ENCODE peak calls at places on chromosomes 3 and 15, in nine cellular contexts. H is epithelial cell of esophagus, P is tibial artery, D is brain microvascular endothelial cell, G is colonic mucosa, K is mucosa of descending colon, I is foreskin fibroblast, A is astrocyte of the spinal cord, F is cardiac fibroblast. R is an unnamed sample.

GRCh38 chr3:48369685-48370329 is 2.2 kb upstream of the FBXW12 start:
- DNase-seq in H (no peak), P (no peak), D (no peak), G (peak; percentile 33), K (peak; percentile 67), I (no peak), A (no peak), F (no peak), R (no peak)

GRCh38 chr3:105375750-105376511 is 9.2 kb downstream of the ALCAM start:
- DNase-seq in H (no peak), P (no peak), D (no peak), G (no peak), K (no peak), I (no peak), A (no peak), F (no peak), R (no peak)

GRCh38 chr15:82648257-82649103 is 1.3 kb upstream of the CPEB1 start:
- DNase-seq in H (no peak), P (no peak), D (no peak), G (no peak), K (no peak), I (peak; percentile 6), A (no peak), F (peak; percentile 8), R (no peak)

GRCh38 chr3:134754768-134755559 is 40.1 kb upstream of the EPHB1 start:
- DNase-seq in H (peak; percentile 52), P (no peak), D (peak; percentile 47), G (peak; percentile 33), K (peak; percentile 49), I (peak; percentile 19), A (peak; percentile 24), F (peak; percentile 41), R (peak; percentile 58)

GRCh38 chr3:127406309-127407025 is 118.6 kb upstream of the PRR20G start:
- DNase-seq in H (peak; percentile 44), P (no peak), D (no peak), G (no peak), K (peak; percentile 9), I (no peak), A (no peak), F (no peak), R (no peak)

GRCh38 chr3:105066106-105066839 is 300.4 kb upstream of the ALCAM start:
- DNase-seq in H (peak; percentile 39), P (no peak), D (no peak), G (no peak), K (no peak), I (no peak), A (no peak), F (peak; percentile 35), R (peak; percentile 20)

GRCh38 chr3:69688400-69688799 is 50.9 kb upstream of the MITF start:
- DNase-seq in H (no peak), P (no peak), D (no peak), G (no peak), K (no peak), I (no peak), A (no peak), F (no peak), R (no peak)

GRCh38 chr3:50263443-50264388 is 5.2 kb upstream of the SEMA3B start:
- DNase-seq in H (no peak), P (no peak), D (no peak), G (no peak), K (no peak), I (no peak), A (no peak), F (peak; percentile 33), R (no peak)

GRCh38 chr3:126133606-126134005 is 46.8 kb downstream of the ALDH1L1 start:
- DNase-seq in H (no peak), P (peak; percentile 15), D (no peak), G (peak; percentile 14), K (no peak), I (no peak), A (no peak), F (no peak), R (no peak)

GRCh38 chr3:152828075-152828840 is 6.7 kb upstream of the P2RY1 start:
- DNase-seq in H (no peak), P (no peak), D (no peak), G (peak; percentile 34), K (peak; percentile 45), I (no peak), A (no peak), F (no peak), R (no peak)

GRCh38 chr15:70539912-70540520 is 223.3 kb downstream of the UACA start:
- DNase-seq in H (no peak), P (no peak), D (no peak), G (no peak), K (no peak), I (no peak), A (no peak), F (no peak), R (no peak)

GRCh38 chr3:190001426-190001825 is 119.3 kb downstream of the P3H2 start:
- DNase-seq in H (no peak), P (no peak), D (peak; percentile 47), G (no peak), K (no peak), I (no peak), A (peak; percentile 40), F (no peak), R (peak; percentile 71)

GRCh38 chr3:16427309-16427965 is 86.1 kb downstream of the RFTN1 start:
- DNase-seq in H (peak; percentile 66), P (peak; percentile 58), D (peak; percentile 86), G (no peak), K (peak; percentile 14), I (peak; percentile 90), A (peak; percentile 88), F (peak; percentile 96), R (peak; percentile 98)

GRCh38 chr3:35665390-35666055 is 26.2 kb downstream of the ARPP21 start:
- DNase-seq in H (no peak), P (no peak), D (peak; percentile 7), G (no peak), K (no peak), I (peak; percentile 9), A (peak; percentile 61), F (no peak), R (peak; percentile 13)

GRCh38 chr3:123193448-123194101 is 8.2 kb upstream of the SEC22A start:
- DNase-seq in H (no peak), P (no peak), D (no peak), G (no peak), K (no peak), I (no peak), A (no peak), F (no peak), R (no peak)

GRCh38 chr3:191087391-191087790 is 111.7 kb upstream of the OSTN start:
- DNase-seq in H (peak; percentile 74), P (no peak), D (no peak), G (no peak), K (no peak), I (peak; percentile 12), A (no peak), F (no peak), R (no peak)

GRCh38 chr15:68489426-68489825 is 57.5 kb upstream of the ITGA11 start:
- DNase-seq in H (no peak), P (no peak), D (no peak), G (no peak), K (no peak), I (no peak), A (no peak), F (no peak), R (no peak)
- TF ChIP-seq CTCF in H (no peak), P (no peak), D (no peak), G (no peak), K (no peak), I (no peak), A (no peak), F (no peak), R (no peak)

DNA sequence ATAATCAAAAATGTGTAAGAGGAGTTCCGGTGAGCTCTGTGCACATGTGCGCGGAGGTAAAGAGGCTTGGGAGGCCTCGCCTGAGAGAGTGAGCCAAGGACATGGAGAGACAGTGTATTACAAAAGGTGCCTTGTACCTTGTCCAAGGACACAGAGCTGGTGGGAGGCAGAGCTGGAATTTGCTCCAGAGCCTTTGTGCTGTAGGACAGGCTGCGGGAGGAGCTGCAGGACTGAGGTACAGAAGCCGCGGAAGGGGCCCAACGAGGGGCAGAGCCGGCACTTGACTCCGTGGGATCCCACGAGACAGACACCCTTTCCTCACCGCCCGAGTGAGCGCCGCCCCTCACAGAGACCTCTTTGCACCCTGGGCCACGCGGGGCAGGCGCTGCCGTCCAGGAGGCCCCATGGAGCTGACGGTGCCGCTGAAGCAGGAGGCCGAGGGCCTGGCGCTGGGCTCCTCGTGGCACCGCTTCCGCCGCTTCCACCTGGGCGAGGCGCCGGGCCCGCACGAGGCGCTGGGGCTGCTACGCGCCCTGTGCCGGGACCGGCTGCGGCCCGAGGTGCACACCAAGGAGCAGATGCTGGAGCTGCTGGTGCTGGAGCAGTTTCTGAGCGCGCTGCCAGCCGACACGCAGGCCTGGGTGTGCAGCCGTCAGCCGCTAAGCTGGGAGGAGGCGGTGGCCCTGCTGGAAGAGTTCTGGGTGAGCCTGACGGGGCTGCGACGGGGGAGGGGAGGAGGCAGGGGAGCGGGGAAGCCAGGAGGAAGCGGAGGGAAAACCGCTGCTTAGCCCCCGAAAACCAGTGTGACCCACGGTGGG is 68.7 kb downstream of the SLTM start:
- DNase-seq in H (no peak), P (no peak), D (no peak), G (peak; percentile 42), K (peak; percentile 20), I (no peak), A (no peak), F (peak; percentile 42), R (peak; percentile 45)
- H3K4me3 ChIP-seq in H (no peak overlapping the region), P (peak overlapping the region; percentile 41), D (peak overlapping the region; percentile 24), G (no peak overlapping the region), K (no peak overlapping the region), I (peak overlapping the region; percentile 19), A (no peak overlapping the region), F (peak overlapping the region; percentile 26), R (peak overlapping the region; percentile 54)

GRCh38 chr3:54888162-54888561 is 39.7 kb downstream of the LRTM1 start:
- DNase-seq in H (no peak), P (no peak), D (no peak), G (no peak), K (no peak), I (no peak), A (no peak), F (no peak), R (no peak)

GRCh38 chr3:54892168-54892567 is 35.7 kb downstream of the LRTM1 start:
- DNase-seq in H (no peak), P (no peak), D (no peak), G (no peak), K (no peak), I (no peak), A (no peak), F (no peak), R (no peak)

GRCh38 chr3:54889731-54890130 is 38.1 kb downstream of the LRTM1 start:
- DNase-seq in H (no peak), P (no peak), D (no peak), G (no peak), K (no peak), I (no peak), A (no peak), F (no peak), R (no peak)

GRCh38 chr3:54888873-54889272 is 39.0 kb downstream of the LRTM1 start:
- DNase-seq in H (no peak), P (no peak), D (no peak), G (no peak), K (no peak), I (peak; percentile 70), A (peak; percentile 71), F (peak; percentile 53), R (peak; percentile 93)

GRCh38 chr3:54891540-54891897 is 36.3 kb downstream of the LRTM1 start:
- DNase-seq in H (peak; percentile 96), P (peak; percentile 82), D (peak; percentile 83), G (peak; percentile 83), K (peak; percentile 78), I (peak; percentile 97), A (peak; percentile 99), F (peak; percentile 95), R (peak; percentile 98)
- TF ChIP-seq CTCF in H (peak; percentile 57), P (peak; percentile 22), D (peak; percentile 79), G (peak; percentile 28), K (peak; percentile 28), I (peak; percentile 60), A (peak; percentile 67), F (peak; percentile 70), R (peak; percentile 81)

GRCh38 chr3:169149349-169149890 is 514.1 kb downstream of the MECOM start:
- DNase-seq in H (peak; percentile 90), P (peak; percentile 59), D (peak; percentile 67), G (peak; percentile 88), K (peak; percentile 88), I (peak; percentile 79), A (peak; percentile 88), F (peak; percentile 93), R (peak; percentile 88)
- H3K4me3 ChIP-seq in H (peak overlapping the region; percentile 43), P (peak overlapping the region; percentile 32), D (peak overlapping the region; percentile 55), G (peak overlapping the region; percentile 19), K (no peak overlapping the region), I (peak overlapping the region; percentile 38), A (peak overlapping the region; percentile 38), F (peak overlapping the region; percentile 51), R (peak overlapping the region; percentile 59)